ENCODE peak calls at places on chromosomes 3 and 15, in six cellular contexts. Q, X, V, W, L and S are unnamed samples.

GRCh38 chr3:18679226-18679625 is 254.1 kb upstream of the SATB1 start:
- DNase-seq in Q (no peak), X (no peak), V (no peak), W (no peak), L (no peak), S (no peak)

GRCh38 chr3:45182915-45183881 is 37.0 kb upstream of the CDCP1 start:
- DNase-seq in Q (peak), X (peak), V (peak), W (peak), L (no peak), S (no peak)

GRCh38 chr15:70627734-70628541 is 135.4 kb downstream of the UACA start:
- DNase-seq in Q (no peak), X (peak), V (no peak), W (peak), L (peak), S (no peak)

GRCh38 chr3:117846238-117846637 is 1136.7 kb downstream of the TUSC7 start:
- DNase-seq in Q (no peak), X (no peak), V (no peak), W (peak), L (no peak), S (no peak)

GRCh38 chr3:16606398-16606797 is 1.2 kb upstream of the DAZL start:
- DNase-seq in Q (no peak), X (peak), V (peak), W (no peak), L (no peak), S (no peak)

GRCh38 chr15:41241251-41241964 is 10.3 kb downstream of the CHP1 start:
- DNase-seq in Q (no peak), X (no peak), V (no peak), W (peak), L (no peak), S (peak)

GRCh38 chr3:196604548-196604947 is 34.9 kb upstream of the NRROS start:
- DNase-seq in Q (no peak), X (no peak), V (no peak), W (no peak), L (no peak), S (no peak)

GRCh38 chr15:51708013-51708412 is 26.7 kb downstream of the SCG3 start:
- DNase-seq in Q (no peak), X (peak), V (no peak), W (no peak), L (no peak), S (no peak)

GRCh38 chr3:89145995-89146394 is 38.6 kb downstream of the EPHA3 start:
- DNase-seq in Q (peak), X (peak), V (peak), W (peak), L (peak), S (no peak)

GRCh38 chr3:196518999-196519737 is 4.0 kb upstream of the SMCO1 start:
- DNase-seq in Q (peak), X (peak), V (no peak), W (peak), L (no peak), S (peak)

GRCh38 chr3:5035692-5036535 is 56.7 kb downstream of the BHLHE40 start:
- DNase-seq in Q (no peak), X (peak), V (no peak), W (no peak), L (no peak), S (no peak)

GRCh38 chr3:69379661-69380060 is 6.2 kb downstream of the FRMD4B start:
- DNase-seq in Q (no peak), X (no peak), V (no peak), W (no peak), L (no peak), S (no peak)

GRCh38 chr15:76866716-76867321 is 38.3 kb downstream of the SCAPER start:
- DNase-seq in Q (peak), X (peak), V (peak), W (peak), L (peak), S (no peak)

GRCh38 chr15:99306694-99307338 is 55.5 kb downstream of the LRRC28 start:
- DNase-seq in Q (no peak), X (no peak), V (no peak), W (no peak), L (no peak), S (no peak)

GRCh38 chr3:165854696-165855095 is 17.5 kb upstream of the BCHE start:
- DNase-seq in Q (peak), X (peak), V (no peak), W (peak), L (no peak), S (no peak)

GRCh38 chr3:109257269-109257668 is 59.0 kb downstream of the DPPA2 start:
- DNase-seq in Q (no peak), X (peak), V (peak), W (peak), L (no peak), S (no peak)

GRCh38 chr3:40381904-40382616 is 4.9 kb upstream of the ENTPD3 start:
- DNase-seq in Q (no peak), X (no peak), V (no peak), W (peak), L (no peak), S (no peak)

GRCh38 chr3:149971403-149972075 is 844 bp upstream of the PFN2 start:
- DNase-seq in Q (no peak), X (peak), V (peak), W (peak), L (no peak), S (peak)

GRCh38 chr3:108477511-108478147 is 32.8 kb downstream of the MYH15 start:
- DNase-seq in Q (peak), X (peak), V (no peak), W (peak), L (no peak), S (no peak)

GRCh38 chr3:127208483-127209100 is 15.7 kb downstream of the PRR23E start:
- DNase-seq in Q (no peak), X (peak), V (no peak), W (no peak), L (no peak), S (no peak)

GRCh38 chr3:42014443-42014945 is 52.6 kb upstream of the ULK4 start:
- DNase-seq in Q (no peak), X (peak), V (no peak), W (peak), L (no peak), S (no peak)

GRCh38 chr3:159664011-159664410 is 324.6 kb upstream of the IL12A start:
- DNase-seq in Q (peak), X (peak), V (no peak), W (no peak), L (no peak), S (no peak)

GRCh38 chr15:29538110-29538509 is 268.5 kb upstream of the NSMCE3 start:
- DNase-seq in Q (no peak), X (no peak), V (no peak), W (no peak), L (no peak), S (no peak)

GRCh38 chr3:120171134-120171863 is 77.1 kb upstream of the GSK3B start:
- DNase-seq in Q (no peak), X (peak), V (no peak), W (no peak), L (no peak), S (no peak)

GRCh38 chr3:52397676-52398399 is 47.1 kb downstream of the SEMA3G start:
- DNase-seq in Q (no peak), X (no peak), V (no peak), W (no peak), L (no peak), S (peak)

GRCh38 chr3:10442151-10442795 is 63.1 kb downstream of the ATP2B2 start:
- DNase-seq in Q (no peak), X (peak), V (peak), W (no peak), L (no peak), S (no peak)

GRCh38 chr3:72487078-72487765 is 361.0 kb downstream of the SHQ1 start:
- DNase-seq in Q (peak), X (peak), V (peak), W (peak), L (peak), S (peak)

GRCh38 chr3:13161771-13162535 is 88.7 kb upstream of the IQSEC1 start:
- DNase-seq in Q (no peak), X (no peak), V (no peak), W (no peak), L (no peak), S (no peak)

GRCh38 chr3:54264050-54264449 is 141.7 kb downstream of the CACNA2D3 start:
- DNase-seq in Q (no peak), X (no peak), V (no peak), W (no peak), L (no peak), S (no peak)

DNA sequence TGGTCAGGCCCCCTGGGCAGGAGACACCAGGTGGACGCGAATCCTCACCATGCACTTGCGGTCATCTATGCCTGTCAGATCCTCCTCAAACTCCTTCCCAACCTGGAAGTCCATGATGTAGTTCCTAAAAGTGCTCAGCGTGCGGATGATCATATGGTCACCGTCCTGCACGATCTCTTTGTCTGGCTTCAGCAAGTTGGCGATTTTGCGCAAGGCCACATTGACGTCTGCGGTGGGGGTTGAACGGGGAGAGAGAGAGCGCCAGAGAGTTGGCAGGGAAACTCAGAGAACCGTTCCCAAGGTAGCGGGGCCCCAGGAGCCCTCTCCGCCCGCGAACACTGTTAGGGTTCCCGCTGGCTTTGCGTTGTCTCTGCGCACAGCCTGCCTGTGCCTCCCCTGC is 809 bp downstream of the RBP1 start:
- DNase-seq in Q (no peak), X (no peak), V (no peak), W (peak), L (no peak), S (no peak)
- H3K4me3 ChIP-seq in Q (no peak), X (no peak), V (peak), W (peak), L (no peak), S (peak)

DNA sequence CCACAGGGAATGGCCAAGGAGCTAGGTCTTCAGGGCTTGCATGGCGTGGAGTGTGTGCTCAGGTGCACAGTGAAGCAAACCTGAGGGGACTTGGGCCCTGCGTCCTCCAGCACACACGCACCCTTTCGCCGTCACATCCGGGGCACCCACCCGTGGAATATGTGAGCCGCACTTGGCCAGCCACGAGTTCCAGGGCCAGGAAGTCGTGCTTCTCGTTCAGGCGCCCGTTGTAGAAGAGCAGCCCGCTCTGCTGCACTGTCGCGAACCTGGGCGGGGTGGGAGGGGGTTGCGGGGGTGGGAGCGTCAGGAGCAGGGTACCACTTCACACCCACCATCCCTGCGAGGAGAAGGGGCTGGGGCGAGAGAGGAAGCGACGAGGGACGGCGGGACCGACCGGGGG is 7.1 kb downstream of the CELSR3 start:
- DNase-seq in Q (no peak), X (peak), V (no peak), W (no peak), L (no peak), S (no peak)
- H3K4me3 ChIP-seq in Q (no peak), X (peak), V (peak), W (peak), L (peak), S (peak)

GRCh38 chr3:100407977-100408532 is 6.7 kb downstream of the LNP1 start:
- DNase-seq in Q (no peak), X (no peak), V (no peak), W (no peak), L (no peak), S (no peak)
- H3K4me3 ChIP-seq in Q (no peak), X (no peak), V (no peak), W (no peak), L (no peak), S (no peak)

GRCh38 chr3:50502584-50503423 is 630 bp downstream of the CACNA2D2 start:
- DNase-seq in Q (no peak), X (peak), V (no peak), W (no peak), L (no peak), S (no peak)
- H3K4me3 ChIP-seq in Q (peak), X (peak), V (peak), W (no peak), L (no peak), S (peak)

DNA sequence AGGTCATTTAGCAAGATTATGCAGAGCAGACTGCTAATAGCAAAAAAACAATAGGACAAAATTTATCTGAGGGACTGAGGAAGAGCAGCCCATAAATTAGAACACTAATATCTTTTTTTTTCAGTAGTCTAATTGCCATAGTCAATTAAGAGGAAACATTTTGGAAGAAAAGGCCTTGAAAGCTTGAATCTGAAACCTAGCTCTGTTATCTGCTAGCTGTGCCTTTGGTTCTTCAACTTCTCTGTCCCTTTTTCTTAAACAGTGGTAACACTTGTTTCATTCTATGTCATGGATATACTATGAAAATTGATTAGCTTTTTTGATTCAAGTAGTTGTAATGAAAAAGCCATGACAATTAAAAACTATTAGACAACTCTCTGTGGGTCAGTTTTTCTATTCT is 1.7 kb downstream of the ATR start:
- DNase-seq in Q (no peak), X (no peak), V (no peak), W (no peak), L (no peak), S (no peak)
- H3K4me3 ChIP-seq in Q (no peak), X (peak), V (no peak), W (no peak), L (no peak), S (no peak)

GRCh38 chr15:78995921-78996780 is 51.3 kb upstream of the CTSH start:
- DNase-seq in Q (no peak), X (no peak), V (no peak), W (no peak), L (no peak), S (no peak)
- H3K4me3 ChIP-seq in Q (no peak), X (no peak), V (no peak), W (no peak), L (no peak), S (no peak)

GRCh38 chr15:24857777-24858176 is 97.0 kb upstream of the SNRPN start:
- DNase-seq in Q (no peak), X (no peak), V (no peak), W (no peak), L (no peak), S (no peak)

GRCh38 chr15:24857094-24857437 is 97.7 kb upstream of the SNRPN start:
- DNase-seq in Q (no peak), X (no peak), V (no peak), W (no peak), L (no peak), S (no peak)

GRCh38 chr15:24861014-24861690 is 93.6 kb upstream of the SNRPN start:
- DNase-seq in Q (no peak), X (no peak), V (no peak), W (no peak), L (no peak), S (no peak)

GRCh38 chr15:24858737-24859601 is 95.8 kb upstream of the SNRPN start:
- DNase-seq in Q (no peak), X (peak), V (no peak), W (no peak), L (no peak), S (no peak)

GRCh38 chr15:24856397-24857093 is 98.2 kb upstream of the SNRPN start:
- DNase-seq in Q (no peak), X (no peak), V (no peak), W (no peak), L (no peak), S (peak)
- H3K4me3 ChIP-seq in Q (no peak), X (no peak), V (no peak), W (no peak), L (no peak), S (peak)

GRCh38 chr3:183449391-183449790 is 21.0 kb upstream of the MCF2L2 start:
- DNase-seq in Q (no peak), X (peak), V (no peak), W (peak), L (no peak), S (no peak)

GRCh38 chr3:183449791-183450190 is 21.4 kb upstream of the MCF2L2 start:
- DNase-seq in Q (no peak), X (no peak), V (no peak), W (no peak), L (no peak), S (no peak)

GRCh38 chr3:183446838-183447205 is 18.4 kb upstream of the MCF2L2 start:
- DNase-seq in Q (no peak), X (no peak), V (no peak), W (no peak), L (no peak), S (no peak)

GRCh38 chr3:183447206-183448001 is 19.0 kb upstream of the MCF2L2 start:
- DNase-seq in Q (peak), X (peak), V (peak), W (peak), L (no peak), S (peak)

GRCh38 chr3:183448369-183449128 is 20.1 kb upstream of the MCF2L2 start:
- DNase-seq in Q (no peak), X (no peak), V (no peak), W (no peak), L (no peak), S (no peak)
- H3K4me3 ChIP-seq in Q (peak), X (peak), V (peak), W (peak), L (peak), S (peak)

GRCh38 chr15:74399100-74399499 is 31.7 kb upstream of the CYP11A1 start:
- DNase-seq in Q (no peak), X (no peak), V (no peak), W (no peak), L (no peak), S (no peak)
- H3K4me3 ChIP-seq in Q (no peak), X (no peak), V (no peak), W (no peak), L (no peak), S (no peak)

GRCh38 chr3:111809196-111809595 is 49.9 kb upstream of the PHLDB2 start:
- DNase-seq in Q (no peak), X (peak), V (peak), W (peak), L (peak), S (no peak)
- H3K4me3 ChIP-seq in Q (no peak), X (no peak), V (no peak), W (no peak), L (no peak), S (no peak)